ENCODE peak calls at places on chromosome 2, in six cellular contexts. F is IMR-90, O is adrenal gland, I is HCT116, V is K562, M is ovary. T is an unnamed sample.

GRCh38 chr2:88053301-88053700 is 2.3 kb downstream of the KRCC1 start:
- DNase-seq in F (peak), O (peak), I (no peak), V (no peak), M (no peak), T (no peak)

GRCh38 chr2:38598991-38599295 is 3.8 kb downstream of the HNRNPLL start:
- DNase-seq in F (peak), O (no peak), I (no peak), V (no peak), M (no peak), T (no peak)

GRCh38 chr2:176115883-176116813 is at the start of gene HOXD10:
- DNase-seq in F (no peak), O (no peak), I (no peak), V (no peak), M (peak), T (peak)

GRCh38 chr2:47004905-47005495 is 89.4 kb upstream of the MCFD2 start:
- DNase-seq in F (no peak), O (no peak), I (no peak), V (no peak), M (no peak), T (no peak)

GRCh38 chr2:201254331-201254730 is 6.0 kb upstream of the CASP8 start:
- DNase-seq in F (peak), O (peak), I (no peak), V (no peak), M (no peak), T (no peak)

GRCh38 chr2:7010376-7010775 is 93.2 kb downstream of the RNF144A start:
- DNase-seq in F (peak), O (peak), I (no peak), V (no peak), M (no peak), T (no peak)

GRCh38 chr2:38830546-38831159 is 45.1 kb downstream of the DHX57 start:
- DNase-seq in F (no peak), O (no peak), I (no peak), V (no peak), M (no peak), T (no peak)

GRCh38 chr2:230870544-230871360 is 6.0 kb downstream of the ITM2C start:
- DNase-seq in F (no peak), O (no peak), I (no peak), V (no peak), M (no peak), T (no peak)

GRCh38 chr2:48356701-48357322 is 173.1 kb upstream of the STON1 start:
- DNase-seq in F (peak), O (no peak), I (no peak), V (no peak), M (no peak), T (peak)

GRCh38 chr2:167756427-167756826 is 491.0 kb downstream of the STK39 start:
- DNase-seq in F (peak), O (no peak), I (no peak), V (no peak), M (no peak), T (no peak)

GRCh38 chr2:205964111-205964761 is 121.7 kb downstream of the INO80D start:
- DNase-seq in F (no peak), O (no peak), I (no peak), V (no peak), M (no peak), T (no peak)

GRCh38 chr2:119086327-119086726 is 72.2 kb downstream of the C1QL2 start:
- DNase-seq in F (no peak), O (no peak), I (no peak), V (no peak), M (no peak), T (no peak)

GRCh38 chr2:52976132-52976949 is 791.3 kb upstream of the CHAC2 start:
- DNase-seq in F (peak), O (no peak), I (peak), V (no peak), M (no peak), T (no peak)

GRCh38 chr2:18763338-18763737 is 174.0 kb upstream of the NT5C1B start:
- DNase-seq in F (peak), O (no peak), I (no peak), V (no peak), M (no peak), T (no peak)

GRCh38 chr2:8662239-8662879 is 19.5 kb upstream of the ID2 start:
- DNase-seq in F (peak), O (peak), I (peak), V (peak), M (no peak), T (peak)

GRCh38 chr2:33411765-33412164 is 64.7 kb upstream of the RASGRP3 start:
- DNase-seq in F (peak), O (no peak), I (no peak), V (no peak), M (no peak), T (no peak)

GRCh38 chr2:75562513-75562864 is 1.8 kb upstream of the EVA1A start:
- DNase-seq in F (peak), O (no peak), I (no peak), V (no peak), M (no peak), T (no peak)

GRCh38 chr2:110116033-110116710 is 550 bp upstream of the MALL start:
- DNase-seq in F (peak), O (peak), I (peak), V (no peak), M (no peak), T (no peak)

GRCh38 chr2:110114801-110115200 is 821 bp downstream of the MALL start:
- DNase-seq in F (no peak), O (no peak), I (no peak), V (no peak), M (no peak), T (no peak)

GRCh38 chr2:110120171-110121051 is 4.8 kb upstream of the MALL start:
- DNase-seq in F (no peak), O (no peak), I (no peak), V (no peak), M (no peak), T (no peak)

GRCh38 chr2:110114007-110114591 is 1.5 kb downstream of the MALL start:
- DNase-seq in F (no peak), O (no peak), I (peak), V (no peak), M (no peak), T (no peak)

GRCh38 chr2:110115291-110116032 is at the start of gene MALL:
- DNase-seq in F (no peak), O (no peak), I (peak), V (no peak), M (no peak), T (no peak)
- TF ChIP-seq POLR2A in F (no peak), O (no peak), I (no peak), V (no peak), M (no peak), T (no peak)

GRCh38 chr2:25558262-25558661 is 115.1 kb downstream of the DTNB start:
- DNase-seq in F (peak), O (no peak), I (no peak), V (no peak), M (no peak), T (no peak)
- TF ChIP-seq POLR2A in F (no peak), O (no peak), I (no peak), V (no peak), M (no peak), T (no peak)

GRCh38 chr2:113977660-113978523 is 88.0 kb downstream of the ACTR3 start:
- DNase-seq in F (peak), O (peak), I (peak), V (no peak), M (no peak), T (no peak)
- TF ChIP-seq POLR2A in F (no peak), O (no peak), I (no peak), V (no peak), M (no peak), T (no peak)

GRCh38 chr2:177263451-177264208 is 897 bp downstream of the NFE2L2 start:
- DNase-seq in F (peak), O (peak), I (peak), V (peak), M (peak), T (peak)
- TF ChIP-seq POLR2A in F (peak), O (peak), I (peak), V (peak), M (peak), T (peak)